ENCODE peak calls at places on chromosomes 11 and 22, in ten cellular contexts. M is adrenal gland, G is mesendoderm, A is right atrium auricular region, X is IMR-90, B is psoas muscle, S is mesenchymal stem cell, R is mammary epithelial cell, Z is uterus, N is upper lobe of right lung. D is an unnamed sample. For H3K4me1, the result is how much of the 10 kb centered on the place peaks cover.

GRCh38 chr11:115455606-115456005 is 48.6 kb downstream of the CADM1 start:
- DNase-seq in Z (no peak), N (no peak), G (peak), X (no peak), R (no peak), S (no peak), A (no peak), M (no peak), B (no peak), D (no peak)

GRCh38 chr11:14499560-14500180 is at the start of gene COPB1:
- DNase-seq in A (peak), G (peak), R (peak), X (peak), M (peak), S (peak), N (peak), Z (peak), B (peak), D (peak)

GRCh38 chr11:25612806-25613205 is 719.1 kb upstream of the ANO3 start:
- DNase-seq in S (no peak), N (no peak), G (peak), B (no peak), M (no peak), X (no peak), Z (no peak), R (no peak), A (no peak), D (no peak)

GRCh38 chr11:5605849-5606248 is 9.4 kb downstream of the TRIM6 start:
- DNase-seq in M (peak), Z (no peak), G (no peak), B (no peak), N (no peak), R (peak), X (peak), A (no peak), S (peak), D (peak)

GRCh38 chr11:2517386-2518064 is 72.7 kb downstream of the KCNQ1 start:
- DNase-seq in X (no peak), B (peak), Z (peak), N (peak), R (no peak), M (peak), G (no peak), A (no peak), S (no peak), D (no peak)

GRCh38 chr11:122486793-122487495 is 168.6 kb upstream of the UBASH3B start:
- DNase-seq in Z (no peak), B (no peak), R (peak), S (peak), M (no peak), N (no peak), A (no peak), X (peak), G (peak), D (no peak)

GRCh38 chr22:47591016-47591415 is 828.6 kb downstream of the TBC1D22A start:
- DNase-seq in G (no peak), A (no peak), S (no peak), Z (no peak), X (no peak), B (no peak), M (no peak), N (peak), R (no peak), D (no peak)

GRCh38 chr11:68343761-68344256 is 31.4 kb downstream of the LRP5 start:
- DNase-seq in G (no peak), M (peak), S (no peak), B (no peak), R (no peak), X (no peak), Z (no peak), A (no peak), N (no peak), D (no peak)

GRCh38 chr11:46920709-46921108 is 2.4 kb upstream of the LRP4 start:
- DNase-seq in X (peak), N (no peak), R (peak), S (peak), M (peak), A (peak), Z (peak), B (peak), G (no peak), D (peak)

GRCh38 chr11:73013021-73013420 is 129.1 kb downstream of the FCHSD2 start:
- DNase-seq in S (no peak), R (no peak), N (no peak), Z (no peak), X (no peak), A (no peak), G (no peak), M (no peak), B (no peak), D (no peak)

GRCh38 chr11:73017024-73017751 is 124.9 kb downstream of the FCHSD2 start:
- DNase-seq in A (no peak), N (no peak), R (no peak), G (no peak), B (no peak), S (no peak), Z (no peak), X (no peak), M (no peak), D (no peak)

GRCh38 chr11:73009972-73010371 is 132.1 kb downstream of the FCHSD2 start:
- DNase-seq in R (no peak), X (no peak), B (no peak), Z (no peak), A (no peak), N (no peak), M (no peak), G (no peak), S (no peak), D (no peak)

GRCh38 chr11:73012121-73012863 is 129.8 kb downstream of the FCHSD2 start:
- DNase-seq in N (no peak), Z (no peak), G (no peak), R (peak), B (no peak), X (peak), M (no peak), A (no peak), S (peak), D (peak)

GRCh38 chr11:73011126-73011817 is 130.8 kb downstream of the FCHSD2 start:
- DNase-seq in B (no peak), N (no peak), M (no peak), Z (no peak), S (no peak), R (no peak), X (no peak), A (no peak), G (no peak), D (no peak)
- H3K4me3 ChIP-seq in B (no peak), N (no peak), M (no peak), Z (no peak), S (no peak), R (no peak), X (no peak), A (no peak), G (no peak), D (no peak)

GRCh38 chr11:77080643-77081210 is 14.0 kb downstream of the CAPN5 start:
- DNase-seq in A (no peak), B (no peak), N (no peak), X (peak), G (no peak), Z (peak), S (peak), M (peak), R (no peak), D (no peak)
- H3K4me1 ChIP-seq in A (under half), B (under half), N (under half), X (under half), G (under half), Z (under half), S (under half), M (under half), R (under half), D (under half)

DNA sequence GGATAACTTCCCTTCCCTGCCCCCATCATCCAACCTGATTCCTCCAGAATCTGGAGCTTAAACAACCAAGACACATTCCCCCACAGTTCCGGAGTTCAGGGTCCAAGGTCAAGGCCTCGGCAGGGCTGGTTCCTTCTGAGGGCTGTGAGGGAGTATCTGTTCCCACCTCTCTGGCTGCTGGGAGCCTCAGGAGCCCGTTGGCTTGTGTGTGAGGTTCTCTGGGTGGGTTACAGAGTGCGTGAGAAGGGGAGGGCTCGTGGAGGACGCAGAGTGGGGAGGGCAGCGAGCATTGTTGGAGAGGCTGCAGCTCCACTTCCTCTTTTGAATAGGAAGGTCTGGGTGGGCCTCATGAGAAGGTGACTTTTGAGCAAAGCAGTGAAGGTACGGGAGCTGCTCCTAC is 8.5 kb downstream of the SERHL2 start:
- DNase-seq in X (no peak), B (no peak), A (no peak), S (no peak), R (no peak), G (peak), N (no peak), M (no peak), Z (no peak), D (no peak)
- H3K4me3 ChIP-seq in X (no peak), B (no peak), A (no peak), S (no peak), R (no peak), G (no peak), N (no peak), M (no peak), Z (no peak), D (no peak)

DNA sequence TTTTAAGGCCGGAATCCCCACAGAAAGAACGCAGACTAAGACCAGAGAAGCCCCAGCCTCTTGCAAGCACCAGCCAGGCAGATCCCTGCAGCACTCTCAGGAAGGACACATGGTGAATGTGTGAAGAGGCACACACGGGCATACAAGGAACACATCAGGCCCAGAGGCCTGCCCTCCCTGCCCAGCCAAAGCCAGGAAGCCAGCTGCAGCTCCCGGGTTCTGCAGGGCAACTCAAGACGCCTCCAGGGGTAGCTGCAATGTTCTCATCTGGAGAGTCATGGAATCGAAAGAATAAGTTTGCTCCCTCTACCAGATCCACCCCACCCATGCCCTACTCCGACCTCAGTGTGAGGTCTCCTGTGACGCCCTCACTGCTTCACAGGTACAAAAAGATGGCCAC is 2.3 kb downstream of the DGCR2 start:
- DNase-seq in Z (no peak), X (no peak), M (no peak), N (no peak), G (no peak), S (no peak), R (no peak), A (no peak), B (no peak), D (no peak)
- H3K4me1 ChIP-seq in Z (under half), X (under half), M (under half), N (half or more), G (under half), S (under half), R (under half), A (under half), B (half or more), D (under half)

GRCh38 chr22:45632791-45633515 is 38.7 kb upstream of the ATXN10 start:
- DNase-seq in Z (no peak), R (peak), G (no peak), M (no peak), B (no peak), N (peak), S (no peak), X (no peak), A (no peak), D (peak)
- H3K4me3 ChIP-seq in Z (no peak), R (no peak), G (no peak), M (no peak), B (no peak), N (no peak), S (no peak), X (no peak), A (no peak), D (peak)